ENCODE peak calls at places on chromosomes 3 and 15, in nine cellular contexts. B is adrenal gland; A is heart right ventricle; M is uterus; F is tibial artery; X is CD4-positive, alpha-beta T cell; Y is thoracic aorta; T is CD8-positive, alpha-beta T cell; H is PC-3. E is an unnamed sample.

GRCh38 chr3:62110801-62111200 is 262.5 kb downstream of the FEZF2 start:
- DNase-seq in B (no peak), A (no peak), M (no peak), F (no peak), X (no peak), Y (no peak), T (no peak), H (no peak), E (peak; percentile 56)

GRCh38 chr3:72694398-72694797 is 153.8 kb downstream of the SHQ1 start:
- DNase-seq in B (no peak), A (no peak), M (no peak), F (no peak), X (no peak), Y (no peak), T (no peak), H (no peak), E (peak; percentile 64)

GRCh38 chr3:10848261-10848660 is 32.2 kb downstream of the SLC6A11 start:
- DNase-seq in B (no peak), A (no peak), M (no peak), F (no peak), X (no peak), Y (no peak), T (no peak), H (no peak), E (no peak)

GRCh38 chr3:69649120-69649519 is 90.1 kb upstream of the MITF start:
- DNase-seq in B (no peak), A (no peak), M (no peak), F (no peak), X (no peak), Y (no peak), T (no peak), H (peak; percentile 70), E (peak; percentile 68)

GRCh38 chr3:111484666-111485065 is 57.3 kb upstream of the CD96 start:
- DNase-seq in B (no peak), A (no peak), M (no peak), F (no peak), X (no peak), Y (no peak), T (no peak), H (no peak), E (peak; percentile 14)

GRCh38 chr3:103388214-103388613 is 953.4 kb downstream of the ZPLD1 start:
- DNase-seq in B (no peak), A (no peak), M (no peak), F (no peak), X (no peak), Y (no peak), T (no peak), H (no peak), E (peak; percentile 31)

GRCh38 chr3:147699175-147699838 is 290.1 kb downstream of the ZIC1 start:
- DNase-seq in B (no peak), A (no peak), M (no peak), F (no peak), X (no peak), Y (no peak), T (no peak), H (peak; percentile 59), E (peak; percentile 77)

GRCh38 chr3:72155391-72156064 is 370.6 kb upstream of the PROK2 start:
- DNase-seq in B (peak; percentile 85), A (peak; percentile 34), M (peak; percentile 77), F (peak; percentile 84), X (no peak), Y (peak; percentile 67), T (no peak), H (peak; percentile 83), E (peak; percentile 98)

GRCh38 chr3:26622634-26623408 is at the start of gene LRRC3B:
- DNase-seq in B (no peak), A (no peak), M (no peak), F (no peak), X (no peak), Y (no peak), T (no peak), H (no peak), E (no peak)

DNA sequence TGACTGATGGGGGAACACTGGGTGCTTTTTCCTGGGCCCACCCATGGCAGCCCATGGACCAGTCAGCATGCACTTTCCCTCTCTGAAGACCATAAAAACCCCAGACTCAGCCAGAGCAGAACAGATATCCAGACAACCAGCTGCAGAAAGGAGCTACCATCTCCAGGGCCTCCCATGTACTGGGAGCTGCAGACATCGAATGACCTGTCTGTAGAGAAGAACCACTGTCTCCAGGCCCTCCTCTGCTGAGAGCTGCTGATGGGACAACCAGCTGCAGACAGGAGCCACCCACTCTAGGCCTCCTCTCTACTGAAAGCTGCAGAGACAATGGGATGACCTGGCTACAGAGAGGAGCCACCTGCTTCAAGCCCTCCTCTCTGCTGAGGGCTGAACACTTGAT is 66.6 kb downstream of the PROS1 start:
- DNase-seq in B (no peak), A (no peak), M (no peak), F (no peak), X (no peak), Y (no peak), T (no peak), H (no peak), E (no peak)
- H3K9me3 ChIP-seq in B (no peaks in the 10 kb centered on the region), A (no peaks in the 10 kb centered on the region), M (no peaks in the 10 kb centered on the region), F (no peaks in the 10 kb centered on the region), X (no peaks in the 10 kb centered on the region), Y (no peaks in the 10 kb centered on the region), T (no peaks in the 10 kb centered on the region), H (no peaks in the 10 kb centered on the region), E (no peaks in the 10 kb centered on the region)

GRCh38 chr15:79922512-79923067 is 25.8 kb upstream of the MTHFS start:
- DNase-seq in B (no peak), A (no peak), M (no peak), F (no peak), X (no peak), Y (no peak), T (no peak), H (no peak), E (peak; percentile 14)

GRCh38 chr15:79918278-79918677 is 21.5 kb upstream of the MTHFS start:
- DNase-seq in B (no peak), A (no peak), M (no peak), F (no peak), X (no peak), Y (no peak), T (no peak), H (no peak), E (no peak)

GRCh38 chr15:79916424-79916823 is 19.6 kb upstream of the MTHFS start:
- DNase-seq in B (no peak), A (no peak), M (no peak), F (no peak), X (no peak), Y (no peak), T (no peak), H (no peak), E (no peak)

GRCh38 chr15:79919749-79920511 is 23.1 kb upstream of the MTHFS start:
- DNase-seq in B (no peak), A (no peak), M (no peak), F (no peak), X (no peak), Y (no peak), T (no peak), H (no peak), E (no peak)

GRCh38 chr15:79919090-79919748 is 22.4 kb upstream of the MTHFS start:
- DNase-seq in B (no peak), A (no peak), M (no peak), F (no peak), X (no peak), Y (no peak), T (no peak), H (no peak), E (no peak)
- H3K9me3 ChIP-seq in B (peaks cover 13% of the 10 kb centered on the region), A (peaks cover 58% of the 10 kb centered on the region), M (peaks cover 41% of the 10 kb centered on the region), F (peaks cover 27% of the 10 kb centered on the region), X (peaks cover 78% of the 10 kb centered on the region), Y (peaks cover 64% of the 10 kb centered on the region), T (peaks cover 35% of the 10 kb centered on the region), H (peaks cover 30% of the 10 kb centered on the region), E (peaks cover 29% of the 10 kb centered on the region)

DNA sequence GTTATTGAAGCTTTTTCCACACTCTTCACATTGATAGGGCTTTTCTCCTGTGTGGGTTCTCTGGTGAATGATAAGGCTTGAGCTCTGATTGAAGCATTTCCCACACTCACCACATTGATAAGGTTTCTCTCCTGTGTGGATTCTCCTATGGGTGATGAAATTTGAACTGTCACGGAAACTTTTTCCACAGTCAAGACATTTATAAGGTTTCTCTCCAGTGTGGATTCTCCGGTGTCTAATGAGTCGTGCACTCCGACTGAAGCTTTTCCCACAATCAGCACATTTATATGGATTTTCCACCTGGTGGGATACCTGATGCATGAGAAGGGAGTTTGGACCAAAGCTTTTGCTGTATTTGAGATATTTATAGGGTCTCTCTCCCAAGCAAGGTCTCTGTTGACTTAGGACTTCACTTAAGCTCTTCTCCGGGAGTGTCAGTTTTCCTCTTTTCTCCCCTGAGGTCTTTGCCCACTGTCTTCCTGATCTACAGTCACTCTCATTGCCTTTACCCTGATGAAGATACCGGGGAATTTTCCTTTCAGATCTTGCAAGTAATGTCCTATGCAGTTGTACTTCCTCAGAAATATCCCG is 9.4 kb downstream of the ZSCAN29 start:
- DNase-seq in B (no peak), A (no peak), M (no peak), F (no peak), X (no peak), Y (no peak), T (no peak), H (no peak), E (no peak)
- H3K9me3 ChIP-seq in B (peaks cover 17% of the 10 kb centered on the region), A (peaks cover 21% of the 10 kb centered on the region), M (peaks cover 41% of the 10 kb centered on the region), F (no peaks in the 10 kb centered on the region), X (peaks cover 58% of the 10 kb centered on the region), Y (peaks cover 39% of the 10 kb centered on the region), T (peaks cover 23% of the 10 kb centered on the region), H (peaks cover 21% of the 10 kb centered on the region), E (peaks cover 43% of the 10 kb centered on the region)

GRCh38 chr15:25238126-25238525 is 200.7 kb downstream of the UBE3A start:
- DNase-seq in B (no peak), A (no peak), M (no peak), F (no peak), X (no peak), Y (no peak), T (no peak), H (no peak), E (no peak)

GRCh38 chr15:25238716-25239470 is 199.9 kb downstream of the UBE3A start:
- DNase-seq in B (no peak), A (no peak), M (no peak), F (no peak), X (no peak), Y (no peak), T (no peak), H (no peak), E (no peak)

GRCh38 chr15:25236143-25236860 is 202.5 kb downstream of the UBE3A start:
- DNase-seq in B (no peak), A (no peak), M (no peak), F (no peak), X (no peak), Y (no peak), T (no peak), H (no peak), E (no peak)

GRCh38 chr15:25236861-25237155 is 202.0 kb downstream of the UBE3A start:
- DNase-seq in B (no peak), A (no peak), M (no peak), F (no peak), X (no peak), Y (no peak), T (no peak), H (no peak), E (no peak)

DNA sequence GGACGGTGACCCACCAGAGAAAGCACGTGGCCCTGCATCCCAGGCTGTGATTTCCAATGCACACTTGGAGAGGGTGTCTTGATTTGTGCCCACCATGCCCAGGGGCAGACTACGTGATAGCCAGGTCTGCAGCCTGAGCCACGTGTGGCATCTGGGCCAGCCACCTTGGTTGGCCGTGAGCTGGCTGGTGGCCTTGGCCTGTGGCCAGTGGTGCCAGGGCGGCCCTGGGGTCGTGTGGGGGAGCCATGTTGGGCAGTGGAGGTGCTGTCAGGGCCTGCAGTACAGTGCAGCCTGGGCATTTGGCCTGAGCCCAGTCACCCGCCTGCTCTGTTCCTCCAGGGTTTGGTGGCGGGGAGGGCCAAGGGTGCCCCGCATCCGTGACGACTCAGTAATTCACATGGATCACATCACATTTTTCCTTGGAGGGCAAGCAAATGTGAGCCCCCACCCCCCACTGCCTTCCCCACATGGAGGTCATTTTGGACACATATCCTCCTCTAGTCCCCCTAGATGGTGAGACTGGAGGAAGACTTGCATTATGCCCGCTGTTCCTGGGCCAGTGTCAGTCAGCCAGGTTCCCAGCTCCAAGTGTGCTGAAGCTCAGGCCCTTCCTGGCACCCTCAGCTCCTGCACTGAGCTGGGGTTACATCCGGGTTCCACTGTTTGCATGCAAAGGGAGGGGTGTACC is 201.4 kb downstream of the UBE3A start:
- DNase-seq in B (no peak), A (no peak), M (no peak), F (no peak), X (no peak), Y (no peak), T (no peak), H (no peak), E (no peak)
- H3K9me3 ChIP-seq in B (no peaks in the 10 kb centered on the region), A (no peaks in the 10 kb centered on the region), M (no peaks in the 10 kb centered on the region), F (no peaks in the 10 kb centered on the region), X (no peaks in the 10 kb centered on the region), Y (no peaks in the 10 kb centered on the region), T (no peaks in the 10 kb centered on the region), H (peaks cover 4% of the 10 kb centered on the region), E (peaks cover 38% of the 10 kb centered on the region)

E was measured in astrocyte.